ENCODE peak calls at places on chromosomes 11 and 22, in six cellular contexts. O is AG10803, U is WTC11, E is fibroblast of lung, D is psoas muscle, F is cardiac muscle cell. P is an unnamed sample.

GRCh38 chr11:47950396-47950795 is 30.0 kb upstream of the PTPRJ start:
- DNase-seq in O (no peak), U (no peak), E (peak), D (no peak), F (no peak), P (peak)

GRCh38 chr11:70063121-70063520 is 15.0 kb upstream of the ANO1 start:
- DNase-seq in O (no peak), U (no peak), E (no peak), D (no peak), F (no peak), P (no peak)

GRCh38 chr11:57277845-57278720 is 41.0 kb upstream of the APLNR start:
- DNase-seq in O (peak), U (peak), E (peak), D (peak), F (peak), P (no peak)

GRCh38 chr11:33514079-33514690 is 186.4 kb downstream of the C11orf91 start:
- DNase-seq in O (no peak), U (no peak), E (no peak), D (no peak), F (no peak), P (no peak)

GRCh38 chr11:117144477-117145392 is 648 bp downstream of the PAFAH1B2 start:
- DNase-seq in O (peak), U (peak), E (peak), D (peak), F (peak), P (peak)

GRCh38 chr22:37669586-37669985 is 5.8 kb upstream of the LGALS1 start:
- DNase-seq in O (peak), U (no peak), E (peak), D (no peak), F (no peak), P (no peak)

GRCh38 chr11:115256326-115257197 is 247.7 kb downstream of the CADM1 start:
- DNase-seq in O (no peak), U (peak), E (no peak), D (no peak), F (peak), P (no peak)

GRCh38 chr11:92211576-92212167 is 12.9 kb upstream of the FAT3 start:
- DNase-seq in O (peak), U (peak), E (peak), D (no peak), F (peak), P (no peak)

GRCh38 chr11:132099692-132100091 is 729.3 kb downstream of the NTM start:
- DNase-seq in O (no peak), U (peak), E (no peak), D (no peak), F (peak), P (no peak)

GRCh38 chr11:61512435-61512834 is 3.9 kb downstream of the LRRC10B start:
- DNase-seq in O (no peak), U (no peak), E (no peak), D (no peak), F (no peak), P (no peak)

GRCh38 chr22:28116261-28116673 is 197.2 kb upstream of the PITPNB start:
- DNase-seq in O (peak), U (no peak), E (peak), D (peak), F (peak), P (no peak)

GRCh38 chr22:22085702-22086500 is 103.3 kb upstream of the TOP3B start:
- DNase-seq in O (peak), U (no peak), E (peak), D (no peak), F (no peak), P (no peak)

GRCh38 chr11:86495341-86495740 is 120.7 kb downstream of the CCDC81 start:
- DNase-seq in O (peak), U (no peak), E (no peak), D (no peak), F (no peak), P (no peak)

GRCh38 chr11:120254788-120255518 is 15.0 kb downstream of the POU2F3 start:
- DNase-seq in O (no peak), U (peak), E (no peak), D (no peak), F (no peak), P (no peak)

GRCh38 chr22:29167032-29167911 is 38.4 kb upstream of the EMID1 start:
- DNase-seq in O (no peak), U (no peak), E (no peak), D (no peak), F (no peak), P (no peak)

GRCh38 chr11:47551086-47551485 is 1.8 kb downstream of the CELF1 start:
- DNase-seq in O (peak), U (no peak), E (peak), D (no peak), F (peak), P (no peak)

GRCh38 chr11:127618721-127619120 is 618.2 kb upstream of the KIRREL3 start:
- DNase-seq in O (no peak), U (no peak), E (no peak), D (no peak), F (no peak), P (no peak)

GRCh38 chr11:76927160-76927559 is 66.4 kb downstream of the ACER3 start:
- DNase-seq in O (no peak), U (no peak), E (no peak), D (no peak), F (no peak), P (no peak)

GRCh38 chr11:64759722-64760719 is at the start of gene PYGM:
- DNase-seq in O (no peak), U (peak), E (peak), D (peak), F (peak), P (no peak)

GRCh38 chr11:63919267-63920125 is 2.5 kb upstream of the RCOR2 start:
- DNase-seq in O (no peak), U (peak), E (no peak), D (peak), F (peak), P (no peak)

GRCh38 chr11:118783724-118784495 is 7.1 kb downstream of the DDX6 start:
- DNase-seq in O (no peak), U (no peak), E (no peak), D (peak), F (no peak), P (no peak)

GRCh38 chr22:30212363-30212995 is 34.1 kb downstream of the LIF start:
- DNase-seq in O (peak), U (no peak), E (peak), D (peak), F (no peak), P (no peak)

GRCh38 chr11:65560555-65561418 is 2.6 kb upstream of the LTBP3 start:
- DNase-seq in O (no peak), U (peak), E (peak), D (peak), F (peak), P (no peak)

GRCh38 chr22:47043835-47044721 is 281.6 kb downstream of the TBC1D22A start:
- DNase-seq in O (peak), U (peak), E (peak), D (peak), F (no peak), P (no peak)

GRCh38 chr22:37752189-37753061 is 55.3 kb upstream of the GCAT start:
- DNase-seq in O (peak), U (no peak), E (peak), D (peak), F (no peak), P (no peak)

GRCh38 chr11:133845413-133845812 is at the start of gene SPATA19:
- DNase-seq in O (no peak), U (no peak), E (no peak), D (no peak), F (no peak), P (no peak)

GRCh38 chr11:36372101-36372767 is 76.1 kb downstream of the PRR5L start:
- DNase-seq in O (peak), U (no peak), E (peak), D (no peak), F (no peak), P (no peak)

GRCh38 chr22:27726726-27727449 is 74.7 kb downstream of the MN1 start:
- DNase-seq in O (peak), U (no peak), E (peak), D (peak), F (no peak), P (no peak)

DNA sequence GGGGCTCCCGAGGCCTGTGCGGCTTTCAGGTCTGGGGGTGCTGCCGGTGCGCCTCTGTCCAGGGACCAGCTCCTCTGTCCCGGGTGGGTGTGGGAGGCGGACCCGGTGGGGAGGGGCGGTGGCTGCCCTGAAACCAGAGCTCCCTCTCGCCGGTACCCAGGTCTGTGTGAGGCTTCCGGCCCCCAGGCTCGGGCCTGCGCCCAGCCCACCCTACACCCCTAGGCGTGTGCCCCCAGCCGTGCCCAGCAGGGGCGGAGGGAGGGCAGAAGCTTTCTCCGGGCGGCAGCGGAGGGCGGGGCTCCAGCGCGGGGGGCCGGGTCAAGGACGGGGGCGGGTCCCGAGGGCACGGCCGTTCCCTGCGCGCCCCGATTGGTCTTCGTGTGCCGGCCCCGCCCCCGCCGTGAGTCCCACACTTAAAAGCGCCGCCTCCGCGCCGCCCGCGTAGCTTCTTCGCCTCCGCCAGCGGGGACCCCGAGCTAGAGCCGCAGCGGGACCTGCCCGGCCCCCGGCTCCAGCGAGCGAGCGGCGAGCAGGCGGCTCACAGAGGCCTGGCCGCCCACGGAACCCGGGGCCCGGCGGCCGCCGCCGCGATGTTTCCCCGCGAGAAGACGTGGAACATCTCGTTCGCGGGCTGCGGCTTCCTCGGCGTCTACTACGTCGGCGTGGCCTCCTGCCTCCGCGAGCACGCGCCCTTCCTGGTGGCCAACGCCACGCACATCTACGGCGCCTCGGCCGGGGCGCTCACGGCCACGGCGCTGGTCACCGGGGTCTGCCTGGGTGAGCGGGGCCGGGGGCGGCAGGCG is 616 bp downstream of the PNPLA2 start:
- DNase-seq in O (peak), U (peak), E (peak), D (peak), F (peak), P (peak)
- TF ChIP-seq CTCF in O (no peak), U (no peak), E (no peak), D (peak), F (no peak), P (peak)

GRCh38 chr11:46305295-46305694 is 27.8 kb downstream of the CREB3L1 start:
- DNase-seq in O (no peak), U (no peak), E (no peak), D (no peak), F (no peak), P (no peak)
- TF ChIP-seq CTCF in O (peak), U (no peak), E (peak), D (no peak), F (peak), P (no peak)

GRCh38 chr11:96238563-96239166 is 104.3 kb downstream of the MAML2 start:
- DNase-seq in O (peak), U (no peak), E (peak), D (no peak), F (no peak), P (no peak)

GRCh38 chr11:96237759-96238158 is 105.2 kb downstream of the MAML2 start:
- DNase-seq in O (peak), U (no peak), E (no peak), D (no peak), F (no peak), P (no peak)

GRCh38 chr11:96242191-96242845 is 100.7 kb downstream of the MAML2 start:
- DNase-seq in O (peak), U (no peak), E (no peak), D (no peak), F (no peak), P (no peak)

GRCh38 chr11:96242971-96243647 is 99.9 kb downstream of the MAML2 start:
- DNase-seq in O (peak), U (peak), E (peak), D (peak), F (peak), P (peak)

GRCh38 chr11:96241351-96241841 is 101.6 kb downstream of the MAML2 start:
- DNase-seq in O (no peak), U (no peak), E (no peak), D (no peak), F (no peak), P (no peak)
- TF ChIP-seq CTCF in O (no peak), U (no peak), E (no peak), D (no peak), F (no peak), P (no peak)

GRCh38 chr11:2837651-2838050 is 47.9 kb downstream of the CDKN1C start:
- DNase-seq in O (no peak), U (no peak), E (no peak), D (no peak), F (no peak), P (no peak)

GRCh38 chr11:2838091-2838490 is 47.5 kb downstream of the CDKN1C start:
- DNase-seq in O (no peak), U (no peak), E (no peak), D (peak), F (no peak), P (no peak)

GRCh38 chr11:2835768-2836150 is 49.8 kb downstream of the CDKN1C start:
- DNase-seq in O (no peak), U (no peak), E (no peak), D (peak), F (no peak), P (no peak)

GRCh38 chr11:2836335-2837095 is 49.1 kb downstream of the CDKN1C start:
- DNase-seq in O (no peak), U (no peak), E (no peak), D (peak), F (no peak), P (no peak)

GRCh38 chr11:2837096-2837601 is 48.4 kb downstream of the CDKN1C start:
- DNase-seq in O (peak), U (peak), E (no peak), D (peak), F (peak), P (no peak)
- TF ChIP-seq CTCF in O (peak), U (no peak), E (peak), D (peak), F (no peak), P (no peak)

GRCh38 chr22:44889233-44889878 is 120.4 kb downstream of the PHF21B start:
- DNase-seq in O (no peak), U (no peak), E (no peak), D (no peak), F (no peak), P (no peak)
- TF ChIP-seq CTCF in O (no peak), U (no peak), E (no peak), D (no peak), F (no peak), P (no peak)

DNA sequence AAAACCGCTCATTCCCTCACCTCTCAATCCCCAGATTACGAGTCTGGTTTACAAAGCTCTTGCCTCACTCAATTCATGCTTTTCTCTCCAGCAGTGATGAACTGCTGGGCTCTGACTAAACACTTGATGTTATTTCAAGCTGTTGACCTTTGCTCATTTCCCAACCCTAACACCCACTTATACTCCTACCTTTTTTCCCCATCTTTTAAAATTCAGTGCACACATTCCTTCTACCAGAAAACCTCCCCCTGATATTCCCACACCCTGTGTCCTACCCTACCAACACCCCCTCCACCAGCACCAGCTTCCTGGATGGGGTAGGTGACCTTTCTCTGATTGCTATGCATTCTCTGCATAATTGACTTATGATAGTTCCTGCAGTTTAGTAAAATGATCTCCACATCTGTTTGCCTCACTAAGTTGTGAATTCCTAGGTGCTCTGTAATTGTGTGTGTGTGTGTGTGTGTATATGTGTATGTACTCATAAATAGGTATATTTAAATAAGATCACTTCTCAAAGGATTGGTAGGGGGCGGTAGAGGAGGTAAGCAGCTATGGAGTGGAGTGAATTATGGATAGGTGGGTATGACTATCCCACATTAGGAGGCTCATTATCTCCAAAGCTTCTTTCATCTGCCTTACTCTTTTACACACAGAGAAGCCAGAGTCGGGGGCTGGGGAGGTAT is 842 bp downstream of the HEPACAM start:
- DNase-seq in O (peak), U (no peak), E (peak), D (no peak), F (no peak), P (no peak)
- TF ChIP-seq CTCF in O (peak), U (no peak), E (peak), D (no peak), F (peak), P (no peak)

P was measured in natural killer cell.